ENCODE peak calls at places on chromosomes 12 and 14, in four cellular contexts. M is astrocyte of the spinal cord, F is mucosa of descending colon, V is cardiac fibroblast. N is an unnamed sample.

GRCh38 chr12:30448038-30448437 is 247.6 kb downstream of the IPO8 start:
- DNase-seq in M (no peak), F (no peak), V (peak), N (no peak)

GRCh38 chr12:95158919-95159318 is 58.3 kb downstream of the FGD6 start:
- DNase-seq in M (no peak), F (no peak), V (no peak), N (no peak)

GRCh38 chr12:65788912-65789311 is 35.4 kb upstream of the HMGA2 start:
- DNase-seq in M (no peak), F (no peak), V (no peak), N (no peak)

GRCh38 chr14:91947196-91948184 is at the start of gene FBLN5:
- DNase-seq in M (peak), F (peak), V (peak), N (peak)

GRCh38 chr12:108811411-108812185 is 45.8 kb downstream of the SSH1 start:
- DNase-seq in M (no peak), F (no peak), V (no peak), N (no peak)

GRCh38 chr12:91091916-91092715 is 19.2 kb downstream of the LUM start:
- DNase-seq in M (peak), F (no peak), V (no peak), N (no peak)

GRCh38 chr12:15278816-15279658 is 43.3 kb upstream of the PTPRO start:
- DNase-seq in M (peak), F (peak), V (peak), N (peak)

GRCh38 chr12:109452489-109452888 is 24.6 kb downstream of the KCTD10 start:
- DNase-seq in M (no peak), F (no peak), V (no peak), N (no peak)

GRCh38 chr14:105445901-105446845 is 26.5 kb downstream of the MTA1 start:
- DNase-seq in M (no peak), F (no peak), V (no peak), N (no peak)

GRCh38 chr12:54082402-54082892 is 28.8 kb downstream of the HOXC4 start:
- DNase-seq in M (peak), F (peak), V (no peak), N (no peak)

GRCh38 chr12:117718559-117718958 is 250.2 kb downstream of the KSR2 start:
- DNase-seq in M (no peak), F (no peak), V (no peak), N (no peak)

GRCh38 chr12:57552692-57553321 is 3.0 kb downstream of the KIF5A start:
- DNase-seq in M (peak), F (no peak), V (peak), N (peak)

GRCh38 chr12:26740991-26741390 is 92.0 kb downstream of the ITPR2 start:
- DNase-seq in M (no peak), F (no peak), V (peak), N (no peak)

GRCh38 chr12:121088208-121088585 is 44.5 kb upstream of the P2RX7 start:
- DNase-seq in M (no peak), F (no peak), V (no peak), N (no peak)

GRCh38 chr12:121090576-121091125 is 42.0 kb upstream of the P2RX7 start:
- DNase-seq in M (no peak), F (no peak), V (no peak), N (no peak)

GRCh38 chr12:121087467-121088207 is 45.0 kb upstream of the P2RX7 start:
- DNase-seq in M (no peak), F (no peak), V (no peak), N (no peak)

GRCh38 chr12:121089813-121090430 is 42.8 kb upstream of the P2RX7 start:
- DNase-seq in M (no peak), F (no peak), V (no peak), N (no peak)

DNA sequence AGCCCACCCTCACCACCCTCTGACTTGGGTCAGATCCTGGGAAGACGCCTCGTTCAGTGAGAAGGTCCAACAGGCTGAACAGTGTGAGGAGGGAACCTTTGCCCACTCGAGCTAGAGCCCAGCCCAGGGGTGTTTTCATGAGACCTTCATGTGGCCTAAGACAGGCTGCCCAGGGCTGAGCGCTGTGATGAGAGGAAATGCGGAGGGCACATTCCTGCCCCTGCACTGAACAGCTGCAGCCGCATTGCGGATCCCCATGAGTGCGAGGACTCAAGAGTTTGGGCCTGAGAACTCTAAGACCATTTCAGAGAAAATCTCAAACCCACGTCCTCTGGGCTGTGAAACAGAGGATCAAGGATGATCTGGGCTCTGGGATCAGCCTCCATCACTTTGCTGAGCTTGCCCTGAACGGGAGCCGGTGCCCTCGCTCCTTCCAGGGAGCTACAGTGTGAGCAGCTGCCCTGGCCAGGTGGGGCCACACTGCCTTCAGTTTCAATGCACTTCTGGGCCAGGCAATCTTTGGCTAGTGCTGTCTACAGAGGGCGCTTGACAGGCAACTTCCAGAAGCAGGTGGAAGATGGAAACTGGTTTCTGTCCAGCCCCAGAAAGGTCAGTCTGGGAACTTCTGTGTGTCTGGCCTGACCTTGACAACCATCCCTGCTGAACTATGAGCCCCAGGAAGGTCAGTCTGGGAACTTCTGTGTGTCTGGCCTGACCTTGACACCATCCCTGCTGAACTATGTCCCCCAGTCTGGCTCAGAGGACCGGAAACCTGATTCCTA is 43.5 kb upstream of the P2RX7 start:
- DNase-seq in M (no peak), F (peak), V (no peak), N (no peak)
- TF ChIP-seq CTCF in M (no peak), F (no peak), V (no peak), N (no peak)

GRCh38 chr12:124508323-124509096 is 58.9 kb downstream of the NCOR2 start:
- DNase-seq in M (no peak), F (no peak), V (peak), N (no peak)

GRCh38 chr12:124509676-124510300 is 57.6 kb downstream of the NCOR2 start:
- DNase-seq in M (peak), F (no peak), V (peak), N (peak)

GRCh38 chr12:124509300-124509675 is 58.1 kb downstream of the NCOR2 start:
- DNase-seq in M (no peak), F (no peak), V (peak), N (no peak)

GRCh38 chr12:124511259-124511985 is 56.0 kb downstream of the NCOR2 start:
- DNase-seq in M (no peak), F (no peak), V (no peak), N (no peak)

GRCh38 chr12:124510301-124510970 is 57.0 kb downstream of the NCOR2 start:
- DNase-seq in M (no peak), F (peak), V (peak), N (no peak)
- H3K4me3 ChIP-seq in M (no peak), F (no peak), V (no peak), N (no peak)

GRCh38 chr12:81330480-81330879 is 252.6 kb downstream of the ACSS3 start:
- DNase-seq in M (no peak), F (no peak), V (peak), N (no peak)
- TF ChIP-seq CTCF in M (peak), F (no peak), V (no peak), N (no peak)

DNA sequence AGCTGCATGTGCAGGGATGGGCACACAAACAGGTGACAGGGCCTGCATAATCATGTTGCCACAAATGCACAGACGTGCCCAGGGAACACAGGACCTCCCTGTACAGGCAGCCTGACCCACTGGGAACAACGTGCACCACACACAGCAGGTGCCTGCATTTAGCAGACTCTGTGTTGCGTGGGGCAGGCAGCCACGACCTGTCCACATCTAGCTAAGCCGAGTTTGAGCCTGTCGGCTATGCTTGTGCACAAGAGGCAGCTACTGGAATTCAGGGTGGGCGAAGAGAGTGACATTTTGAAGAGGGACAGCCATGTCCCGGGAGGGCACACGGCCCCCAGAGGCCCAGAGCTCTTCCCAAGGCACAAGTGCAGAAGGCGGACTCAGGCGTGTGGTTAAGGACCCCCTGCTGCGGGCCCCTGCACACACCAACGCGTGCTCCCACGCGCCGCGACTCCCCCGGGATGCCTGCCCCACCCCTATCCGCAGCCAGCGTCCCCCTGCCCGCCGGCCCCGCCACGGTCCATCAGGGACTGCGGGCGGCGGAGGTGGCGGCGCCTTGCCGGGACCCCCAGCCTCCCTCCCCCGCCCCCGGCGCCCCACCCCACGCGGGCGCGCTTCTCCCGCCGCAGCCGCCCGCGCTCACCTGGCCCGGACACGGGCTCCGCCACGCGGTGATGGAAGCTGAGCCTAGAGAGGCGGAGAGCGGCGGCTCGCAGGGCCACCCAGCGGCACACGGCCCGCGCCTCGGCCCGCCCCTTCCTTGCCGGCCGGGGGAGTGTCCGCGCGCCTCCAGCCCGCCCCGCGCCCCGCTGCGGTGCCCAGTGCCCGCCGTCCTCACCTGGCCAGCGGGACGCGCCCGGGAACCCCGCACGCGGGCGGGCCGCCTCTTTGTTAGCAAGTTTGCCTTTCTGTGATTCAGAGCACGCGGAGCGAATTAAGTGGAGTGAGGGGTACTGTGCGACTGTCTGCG is 125.3 kb upstream of the PRMT8 start:
- DNase-seq in M (no peak), F (peak), V (no peak), N (peak)
- H3K4me3 ChIP-seq in M (no peak), F (no peak), V (no peak), N (no peak)

N was measured in foreskin fibroblast.